ENCODE peak calls at places on chromosomes 5 and 9, in four cellular contexts. Y, C, K and G are unnamed samples.

GRCh38 chr9:135249191-135249590 is 161.7 kb downstream of the OLFM1 start:
- DNase-seq in Y (no peak), C (no peak), K (no peak), G (no peak)

GRCh38 chr9:120742951-120743416 is 28.7 kb upstream of the MEGF9 start:
- DNase-seq in Y (peak), C (peak), K (peak), G (no peak)

GRCh38 chr5:157312492-157312891 is 46.6 kb downstream of the CYFIP2 start:
- DNase-seq in Y (peak), C (peak), K (peak), G (peak)

GRCh38 chr5:134007581-134008256 is 2.9 kb upstream of the VDAC1 start:
- DNase-seq in Y (peak), C (peak), K (no peak), G (peak)

GRCh38 chr5:140875085-140876065 is at the start of gene PCDHA12:
- DNase-seq in Y (no peak), C (no peak), K (no peak), G (no peak)

GRCh38 chr5:170597109-170597741 is 93.4 kb downstream of the KCNIP1 start:
- DNase-seq in Y (no peak), C (no peak), K (no peak), G (no peak)

GRCh38 chr9:132622144-132622543 is 39.7 kb downstream of the BARHL1 start:
- DNase-seq in Y (no peak), C (no peak), K (no peak), G (no peak)

GRCh38 chr9:130536594-130537215 is 42.7 kb upstream of the FUBP3 start:
- DNase-seq in Y (no peak), C (peak), K (no peak), G (no peak)

GRCh38 chr5:149177911-149178565 is 36.7 kb downstream of the ABLIM3 start:
- DNase-seq in Y (no peak), C (no peak), K (no peak), G (peak)

GRCh38 chr5:53331463-53331862 is 149.0 kb upstream of the FST start:
- DNase-seq in Y (no peak), C (no peak), K (no peak), G (no peak)

GRCh38 chr5:170752257-170753215 is 31.0 kb upstream of the GABRP start:
- DNase-seq in Y (no peak), C (no peak), K (no peak), G (no peak)

GRCh38 chr9:112308576-112308975 is 24.8 kb downstream of the PTBP3 start:
- DNase-seq in Y (peak), C (no peak), K (peak), G (no peak)

GRCh38 chr5:116234681-116235080 is 149.9 kb downstream of the COMMD10 start:
- DNase-seq in Y (no peak), C (no peak), K (no peak), G (no peak)

GRCh38 chr5:1762878-1763547 is 36.6 kb downstream of the MRPL36 start:
- DNase-seq in Y (no peak), C (no peak), K (no peak), G (no peak)

GRCh38 chr5:100828756-100829342 is 74.2 kb downstream of the ST8SIA4 start:
- DNase-seq in Y (no peak), C (no peak), K (no peak), G (no peak)

GRCh38 chr5:55037046-55037771 is 13.2 kb downstream of the GZMK start:
- DNase-seq in Y (no peak), C (no peak), K (no peak), G (peak)

GRCh38 chr9:91302831-91303230 is 58.9 kb downstream of the AUH start:
- DNase-seq in Y (no peak), C (peak), K (peak), G (no peak)

GRCh38 chr5:60505373-60505772 is 194.6 kb downstream of the DEPDC1B start:
- DNase-seq in Y (no peak), C (no peak), K (no peak), G (no peak)

GRCh38 chr9:133669402-133669801 is 33.2 kb downstream of the DBH start:
- DNase-seq in Y (no peak), C (no peak), K (no peak), G (peak)

GRCh38 chr9:124190761-124191160 is 67.0 kb upstream of the NEK6 start:
- DNase-seq in Y (no peak), C (no peak), K (peak), G (no peak)

GRCh38 chr5:52948418-52949076 is 40.6 kb upstream of the ITGA2 start:
- DNase-seq in Y (peak), C (peak), K (peak), G (peak)

GRCh38 chr5:267716-268115 is 3.7 kb upstream of the PDCD6 start:
- DNase-seq in Y (no peak), C (no peak), K (no peak), G (no peak)

GRCh38 chr5:158813275-158813674 is 286.4 kb downstream of the EBF1 start:
- DNase-seq in Y (no peak), C (no peak), K (no peak), G (no peak)

GRCh38 chr9:35557330-35557729 is 47.7 kb upstream of the TESK1 start:
- DNase-seq in Y (no peak), C (no peak), K (no peak), G (no peak)

GRCh38 chr5:102283111-102283797 is 12.8 kb downstream of the SLCO4C1 start:
- DNase-seq in Y (no peak), C (no peak), K (no peak), G (no peak)

GRCh38 chr5:123371575-123372179 is 51.5 kb downstream of the CEP120 start:
- DNase-seq in Y (peak), C (peak), K (peak), G (peak)

GRCh38 chr9:121871431-121872025 is 220.1 kb downstream of the DAB2IP start:
- DNase-seq in Y (no peak), C (no peak), K (no peak), G (no peak)

GRCh38 chr9:137156567-137157375 is 13.1 kb downstream of the LRRC26 start:
- DNase-seq in Y (peak), C (peak), K (no peak), G (peak)

GRCh38 chr9:16417101-16417500 is 453.4 kb downstream of the BNC2 start:
- DNase-seq in Y (no peak), C (no peak), K (no peak), G (no peak)

GRCh38 chr5:42387563-42387962 is 35.7 kb upstream of the GHR start:
- DNase-seq in Y (no peak), C (no peak), K (no peak), G (no peak)

GRCh38 chr5:145681686-145682085 is 153.5 kb downstream of the PRELID2 start:
- DNase-seq in Y (peak), C (peak), K (peak), G (peak)
- TF ChIP-seq ELF4 in Y (no peak), C (no peak), K (no peak), G (no peak)

GRCh38 chr9:103304797-103305196 is 309.7 kb downstream of the CYLC2 start:
- DNase-seq in Y (no peak), C (no peak), K (no peak), G (no peak)
- TF ChIP-seq ELF4 in Y (no peak), C (no peak), K (no peak), G (no peak)

DNA sequence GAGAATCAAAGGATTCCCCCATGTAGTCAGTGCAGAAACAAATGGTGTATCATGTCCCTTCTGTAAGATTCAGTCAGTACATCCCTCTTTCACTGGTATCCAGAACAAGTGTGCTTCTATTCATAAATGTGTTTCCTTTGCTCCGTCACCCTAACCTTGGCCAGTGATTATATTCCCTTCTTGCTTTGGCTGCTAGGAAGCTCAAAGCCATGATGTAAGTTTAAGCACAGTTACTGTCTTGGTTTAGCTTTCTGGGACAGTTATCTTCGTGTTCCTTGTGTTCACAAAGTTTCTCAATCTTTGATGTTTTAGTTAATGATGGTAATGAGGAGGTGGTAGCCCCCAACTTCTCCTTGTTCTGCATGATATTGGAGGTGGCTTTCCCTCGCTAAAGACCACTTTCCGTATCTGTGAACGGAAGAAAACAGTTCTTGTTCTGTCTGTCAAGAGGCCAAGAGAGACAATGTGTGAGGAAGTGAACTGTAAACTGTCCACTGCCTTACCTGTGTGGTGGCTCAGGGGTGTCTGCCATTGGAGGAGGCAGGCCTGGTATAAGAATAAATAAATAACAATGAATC is 2.2 kb upstream of the AMBP start:
- DNase-seq in Y (no peak), C (no peak), K (no peak), G (no peak)
- TF ChIP-seq ELF4 in Y (no peak), C (no peak), K (no peak), G (no peak)

DNA sequence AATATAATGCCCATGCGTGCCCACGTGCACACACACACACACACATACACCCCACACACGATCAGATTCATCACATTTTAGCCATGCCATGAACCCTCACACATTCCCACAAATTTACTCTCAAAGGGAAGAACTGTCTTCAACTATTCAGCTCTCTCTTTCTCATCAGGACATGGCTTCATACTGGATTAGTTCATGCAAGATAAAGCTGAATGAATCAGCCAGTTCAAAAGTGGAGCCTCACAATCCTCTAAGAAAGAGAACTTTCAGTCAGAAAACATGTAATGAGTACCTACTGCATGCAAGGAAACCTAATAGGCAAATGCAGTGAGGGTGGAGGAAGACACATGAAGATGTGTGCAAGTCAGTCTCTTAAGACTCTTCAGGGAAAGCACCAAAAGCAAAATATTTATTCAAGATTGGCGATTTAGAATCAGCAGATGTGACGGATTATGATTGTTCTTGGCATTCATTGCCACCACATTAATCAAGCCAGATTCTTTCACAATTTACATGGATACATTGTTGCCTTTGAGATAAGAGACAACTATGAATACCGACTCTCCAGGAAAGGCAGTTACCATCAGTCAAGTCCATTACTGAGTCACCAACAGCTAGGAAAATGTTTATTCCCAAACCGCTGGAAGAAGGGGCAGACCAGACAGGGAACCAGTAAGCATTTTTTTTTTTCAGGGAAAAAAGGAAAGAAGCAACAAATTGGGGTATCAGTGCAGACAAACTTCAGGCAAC is 30.3 kb upstream of the PUM3 start:
- DNase-seq in Y (no peak), C (no peak), K (no peak), G (no peak)
- TF ChIP-seq ELF4 in Y (no peak), C (no peak), K (no peak), G (no peak)